ENCODE peak calls at places on chromosome 21, in five cellular contexts. C is brain microvascular endothelial cell, L is SK-N-SH, Z is neural progenitor cell, R is sigmoid colon. F is an unnamed sample. For H3K36me3, the result is how much of the 10 kb centered on the place peaks cover.

GRCh38 chr21:29196021-29196663 is 65.7 kb downstream of the MAP3K7CL start:
- DNase-seq in C (peak), L (peak), Z (no peak), R (peak), F (peak)

GRCh38 chr21:43643193-43643592 is 16.1 kb downstream of the HSF2BP start:
- DNase-seq in C (no peak), L (no peak), Z (no peak), R (no peak), F (no peak)

GRCh38 chr21:32163386-32163785 is 115.5 kb downstream of the MIS18A start:
- DNase-seq in C (no peak), L (no peak), Z (no peak), R (no peak), F (no peak)

GRCh38 chr21:18832081-18832670 is 428.6 kb upstream of the TMPRSS15 start:
- DNase-seq in C (no peak), L (no peak), Z (no peak), R (no peak), F (no peak)

GRCh38 chr21:42777064-42777756 is 102.1 kb downstream of the WDR4 start:
- DNase-seq in C (no peak), L (no peak), Z (no peak), R (no peak), F (no peak)

GRCh38 chr21:38712076-38712475 is 93.7 kb upstream of the ETS2 start:
- DNase-seq in C (peak), L (peak), Z (peak), R (no peak), F (no peak)

GRCh38 chr21:25561668-25562641 is 45.3 kb downstream of the MRPL39 start:
- DNase-seq in C (peak), L (peak), Z (peak), R (peak), F (peak)

GRCh38 chr21:42129300-42130266 is 58.5 kb downstream of the UMODL1 start:
- DNase-seq in C (no peak), L (no peak), Z (no peak), R (no peak), F (no peak)

GRCh38 chr21:37849703-37850102 is 66.6 kb downstream of the KCNJ6 start:
- DNase-seq in C (peak), L (no peak), Z (no peak), R (no peak), F (peak)

GRCh38 chr21:42089093-42089631 is 18.0 kb downstream of the UMODL1 start:
- DNase-seq in C (no peak), L (no peak), Z (no peak), R (no peak), F (no peak)

GRCh38 chr21:42847051-42847707 is 32.2 kb downstream of the WDR4 start:
- DNase-seq in C (no peak), L (peak), Z (no peak), R (peak), F (no peak)

GRCh38 chr21:42443181-42443785 is 39.6 kb downstream of the UBASH3A start:
- DNase-seq in C (no peak), L (no peak), Z (no peak), R (no peak), F (no peak)

GRCh38 chr21:41147096-41147978 is 20.6 kb upstream of the BACE2 start:
- DNase-seq in C (no peak), L (no peak), Z (peak), R (no peak), F (no peak)

GRCh38 chr21:39079617-39080016 is 103.6 kb downstream of the PSMG1 start:
- DNase-seq in C (peak), L (no peak), Z (no peak), R (peak), F (no peak)

DNA sequence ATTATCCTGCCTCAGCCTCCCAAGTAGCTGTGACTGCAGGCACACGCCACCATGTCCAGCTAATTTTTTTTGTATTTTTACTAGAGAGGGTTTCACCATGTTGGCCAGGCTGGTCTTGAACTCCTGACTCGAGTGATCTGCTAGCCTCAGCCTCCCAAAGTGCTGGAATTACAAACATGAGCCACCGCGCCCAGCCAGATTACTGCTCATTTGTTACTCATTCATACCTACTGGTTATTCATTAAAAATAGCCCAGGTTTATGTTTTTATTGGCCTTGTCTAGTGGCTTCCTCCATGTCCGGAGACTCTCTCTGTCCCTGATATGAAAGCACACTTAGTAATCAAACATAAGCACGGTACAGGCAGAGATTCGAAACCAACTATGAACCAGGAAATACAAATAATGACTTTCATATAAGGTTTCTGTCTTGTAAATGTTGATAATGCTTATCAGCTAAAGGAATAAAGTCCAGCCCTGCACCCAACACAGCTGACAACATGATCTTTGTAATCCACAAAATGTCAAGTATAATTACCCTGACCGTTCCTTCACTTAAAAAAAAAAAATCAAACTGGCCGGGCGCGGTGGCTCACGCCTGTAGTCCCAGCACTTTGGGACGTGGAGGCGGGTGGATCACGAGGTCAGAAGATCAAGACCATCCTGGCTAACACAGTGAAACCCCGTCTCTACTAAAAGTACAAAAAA is 50.4 kb upstream of the CXADR start:
- DNase-seq in C (peak), L (no peak), Z (no peak), R (no peak), F (no peak)
- H3K36me3 ChIP-seq in C (under half), L (under half), Z (under half), R (under half), F (under half)

GRCh38 chr21:35483267-35483666 is 434.2 kb upstream of the RUNX1 start:
- DNase-seq in C (no peak), L (no peak), Z (no peak), R (no peak), F (no peak)
- H3K4me3 ChIP-seq in C (no peak), L (no peak), Z (no peak), R (no peak), F (no peak)

GRCh38 chr21:36587388-36587787 is 107.5 kb upstream of the CLDN14 start:
- DNase-seq in C (peak), L (no peak), Z (no peak), R (no peak), F (no peak)

GRCh38 chr21:36583591-36583990 is 103.7 kb upstream of the CLDN14 start:
- DNase-seq in C (no peak), L (no peak), Z (no peak), R (no peak), F (no peak)

GRCh38 chr21:36579898-36580297 is 100.0 kb upstream of the CLDN14 start:
- DNase-seq in C (no peak), L (no peak), Z (no peak), R (no peak), F (no peak)

GRCh38 chr21:36589352-36589971 is 109.5 kb upstream of the SIM2 start:
- DNase-seq in C (peak), L (peak), Z (peak), R (no peak), F (peak)

GRCh38 chr21:36584980-36585940 is 105.3 kb upstream of the CLDN14 start:
- DNase-seq in C (no peak), L (no peak), Z (no peak), R (no peak), F (no peak)
- TF ChIP-seq CTCF in C (peak), L (no peak), Z (no peak), R (no peak), F (no peak)

GRCh38 chr21:44967082-44968047 is 27.5 kb downstream of the SLX9 start:
- DNase-seq in C (no peak), L (no peak), Z (no peak), R (peak), F (no peak)
- H3K36me3 ChIP-seq in C (under half), L (under half), Z (under half), R (under half), F (under half)

GRCh38 chr21:35840949-35841348 is 219.4 kb downstream of the SETD4 start:
- DNase-seq in C (no peak), L (no peak), Z (no peak), R (no peak), F (no peak)

GRCh38 chr21:35838987-35839763 is 221.2 kb downstream of the SETD4 start:
- DNase-seq in C (no peak), L (no peak), Z (no peak), R (no peak), F (no peak)

GRCh38 chr21:35833991-35834390 is 226.3 kb downstream of the SETD4 start:
- DNase-seq in C (no peak), L (no peak), Z (no peak), R (no peak), F (no peak)

GRCh38 chr21:35840197-35840799 is 220.0 kb downstream of the SETD4 start:
- DNase-seq in C (peak), L (peak), Z (peak), R (peak), F (peak)

DNA sequence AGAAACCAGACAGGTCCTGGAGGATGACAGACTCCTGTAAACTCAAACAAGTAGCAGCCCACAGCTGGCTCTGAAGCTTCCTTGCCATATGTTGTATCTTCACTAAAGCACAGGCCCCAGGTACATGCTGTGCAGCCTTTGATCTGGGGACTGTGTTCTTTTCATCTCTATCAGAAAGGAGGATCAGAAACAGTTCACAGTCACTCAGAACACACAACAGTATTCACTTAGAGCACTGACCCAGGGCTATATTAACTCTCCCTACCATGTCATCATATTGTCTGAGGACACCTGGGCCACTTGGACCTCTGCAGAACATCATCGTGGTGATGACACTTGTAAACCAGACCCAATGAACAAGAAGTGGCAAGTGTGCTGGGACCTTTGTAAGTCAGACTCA is 222.0 kb downstream of the SETD4 start:
- DNase-seq in C (no peak), L (no peak), Z (no peak), R (no peak), F (no peak)
- H3K4me3 ChIP-seq in C (no peak), L (no peak), Z (no peak), R (no peak), F (no peak)